ENCODE peak calls at places on chromosome 22, in six cellular contexts. H is foreskin fibroblast; S is stimulated activated CD4-positive, alpha-beta T cell treated with anti-CD3 and anti-CD28 coated beads, Interleukin-1b, Interleukin-23, amount 100 ng/mL, for 24 hours; I is NCI-H510A treated with DMSO at 0.1 percent for 48 hours; B is immature natural killer cell; Z is EL. R is an unnamed sample.
A peak's percentile ranks its signal among the peaks of the same experiment; 100 is the strongest.

GRCh38 chr22:49382451-49382735 is 445.3 kb downstream of the BRD1 start:
- DNase-seq in H (no peak), S (no peak), I (no peak), B (no peak), Z (no peak), R (no peak)

GRCh38 chr22:33464698-33465097 is 406.5 kb upstream of the SYN3 start:
- DNase-seq in H (no peak), S (no peak), I (no peak), B (no peak), Z (no peak), R (no peak)

GRCh38 chr22:32050678-32051515 is 7.8 kb downstream of the SLC5A1 start:
- DNase-seq in H (peak; percentile 90), S (peak; percentile 25), I (peak; percentile 64), B (no peak), Z (peak; percentile 80), R (no peak)

GRCh38 chr22:35541254-35541748 is 670 bp downstream of the RASD2 start:
- DNase-seq in H (no peak), S (no peak), I (no peak), B (no peak), Z (no peak), R (no peak)

GRCh38 chr22:39405346-39406085 is 5.9 kb downstream of the TAB1 start:
- DNase-seq in H (peak; percentile 84), S (no peak), I (no peak), B (no peak), Z (peak; percentile 57), R (no peak)

GRCh38 chr22:20107951-20108756 is 7.8 kb upstream of the RANBP1 start:
- DNase-seq in H (no peak), S (no peak), I (no peak), B (no peak), Z (no peak), R (no peak)

GRCh38 chr22:48065852-48066251 is 1303.4 kb downstream of the TBC1D22A start:
- DNase-seq in H (no peak), S (no peak), I (no peak), B (no peak), Z (no peak), R (no peak)

GRCh38 chr22:43828711-43829447 is 16.8 kb upstream of the EFCAB6 start:
- DNase-seq in H (peak; percentile 77), S (no peak), I (no peak), B (no peak), Z (no peak), R (no peak)

GRCh38 chr22:42304021-42304790 is 33.8 kb upstream of the TCF20 start:
- DNase-seq in H (no peak), S (no peak), I (no peak), B (no peak), Z (no peak), R (no peak)

GRCh38 chr22:36455571-36456458 is 25.6 kb downstream of the TXN2 start:
- DNase-seq in H (no peak), S (no peak), I (peak; percentile 41), B (no peak), Z (no peak), R (no peak)